ENCODE peak calls at places on chromosomes 4 and X, in five cellular contexts. One of them, this sample, is unnamed.

GRCh38 chr4:56907009-56907408 is 691 bp upstream of the REST start:
- DNase-seq in cardiac muscle cell: no peak
- DNase-seq in GM10248: no peak
- DNase-seq in neural progenitor cell: peak
- DNase-seq in GDM1: no peak
- DNase-seq in this sample: no peak

GRCh38 chr4:184774152-184774551 is 40.3 kb upstream of the CENPU start:
- DNase-seq in neural progenitor cell: no peak
- DNase-seq in GM10248: no peak
- DNase-seq in GDM1: no peak
- DNase-seq in cardiac muscle cell: no peak
- DNase-seq in this sample: no peak

GRCh38 chrX:133640161-133641015 is 225.1 kb upstream of the GPC4 start:
- DNase-seq in GDM1: no peak
- DNase-seq in neural progenitor cell: peak
- DNase-seq in cardiac muscle cell: peak
- DNase-seq in GM10248: no peak
- DNase-seq in this sample: no peak

GRCh38 chrX:100599456-100599855 is 14.7 kb downstream of the TNMD start:
- DNase-seq in cardiac muscle cell: no peak
- DNase-seq in neural progenitor cell: no peak
- DNase-seq in GDM1: no peak
- DNase-seq in GM10248: no peak
- DNase-seq in this sample: no peak

GRCh38 chr4:15531792-15532191 is 62.1 kb downstream of the CC2D2A start:
- DNase-seq in cardiac muscle cell: no peak
- DNase-seq in neural progenitor cell: no peak
- DNase-seq in GM10248: no peak
- DNase-seq in GDM1: no peak
- DNase-seq in this sample: no peak

GRCh38 chr4:119128125-119128524 is 7.5 kb upstream of the MYOZ2 start:
- DNase-seq in neural progenitor cell: no peak
- DNase-seq in GM10248: no peak
- DNase-seq in GDM1: no peak
- DNase-seq in cardiac muscle cell: no peak
- DNase-seq in this sample: no peak

GRCh38 chr4:81839347-81840042 is 367.8 kb upstream of the RASGEF1B start:
- DNase-seq in GDM1: no peak
- DNase-seq in neural progenitor cell: no peak
- DNase-seq in cardiac muscle cell: no peak
- DNase-seq in GM10248: no peak
- DNase-seq in this sample: no peak

GRCh38 chr4:13921805-13922204 is 294.3 kb upstream of the BOD1L1 start:
- DNase-seq in cardiac muscle cell: peak
- DNase-seq in GM10248: no peak
- DNase-seq in neural progenitor cell: no peak
- DNase-seq in GDM1: no peak
- DNase-seq in this sample: no peak

GRCh38 chr4:187321741-187322140 is 598.1 kb upstream of the FAT1 start:
- DNase-seq in GM10248: no peak
- DNase-seq in cardiac muscle cell: no peak
- DNase-seq in GDM1: no peak
- DNase-seq in neural progenitor cell: no peak
- DNase-seq in this sample: no peak

GRCh38 chrX:72137846-72138455 is 6.2 kb upstream of the RTL5 start:
- DNase-seq in GDM1: no peak
- DNase-seq in GM10248: no peak
- DNase-seq in neural progenitor cell: no peak
- DNase-seq in cardiac muscle cell: no peak
- DNase-seq in this sample: no peak

GRCh38 chrX:88024022-88024421 is 506.4 kb downstream of the KLHL4 start:
- DNase-seq in neural progenitor cell: no peak
- DNase-seq in cardiac muscle cell: no peak
- DNase-seq in GM10248: no peak
- DNase-seq in GDM1: no peak
- DNase-seq in this sample: no peak

GRCh38 chrX:68647156-68647957 is at the start of gene STARD8:
- DNase-seq in cardiac muscle cell: peak
- DNase-seq in neural progenitor cell: peak
- DNase-seq in GDM1: no peak
- DNase-seq in GM10248: no peak
- DNase-seq in this sample: no peak

GRCh38 chr4:169968999-169969398 is 57.2 kb downstream of the MFAP3L start:
- DNase-seq in GM10248: no peak
- DNase-seq in neural progenitor cell: no peak
- DNase-seq in cardiac muscle cell: no peak
- DNase-seq in GDM1: no peak
- DNase-seq in this sample: no peak

GRCh38 chr4:154506253-154506652 is 14.7 kb upstream of the DCHS2 start:
- DNase-seq in GM10248: peak
- DNase-seq in cardiac muscle cell: peak
- DNase-seq in GDM1: no peak
- DNase-seq in neural progenitor cell: peak
- DNase-seq in this sample: no peak

GRCh38 chr4:67198757-67199156 is 346.5 kb downstream of the CENPC start:
- DNase-seq in neural progenitor cell: no peak
- DNase-seq in GM10248: peak
- DNase-seq in cardiac muscle cell: peak
- DNase-seq in GDM1: no peak
- DNase-seq in this sample: peak

GRCh38 chrX:96835660-96836289 is 47.9 kb upstream of the RPA4 start:
- DNase-seq in GDM1: no peak
- DNase-seq in cardiac muscle cell: no peak
- DNase-seq in GM10248: peak
- DNase-seq in neural progenitor cell: no peak
- DNase-seq in this sample: no peak

GRCh38 chrX:10360121-10360520 is 203.3 kb downstream of the CLCN4 start:
- DNase-seq in neural progenitor cell: peak
- DNase-seq in cardiac muscle cell: peak
- DNase-seq in GDM1: no peak
- DNase-seq in GM10248: no peak
- DNase-seq in this sample: no peak

GRCh38 chr4:54475546-54475945 is 182.2 kb upstream of the KIT start:
- DNase-seq in cardiac muscle cell: no peak
- DNase-seq in GM10248: no peak
- DNase-seq in neural progenitor cell: no peak
- DNase-seq in GDM1: no peak
- DNase-seq in this sample: no peak

GRCh38 chr4:74431113-74431826 is 13.7 kb upstream of the AREG start:
- DNase-seq in GM10248: no peak
- DNase-seq in GDM1: peak
- DNase-seq in cardiac muscle cell: peak
- DNase-seq in neural progenitor cell: no peak
- DNase-seq in this sample: peak

GRCh38 chr4:154953691-154954090 is 172.6 kb downstream of the RBM46 start:
- DNase-seq in cardiac muscle cell: no peak
- DNase-seq in neural progenitor cell: no peak
- DNase-seq in GDM1: no peak
- DNase-seq in GM10248: no peak
- DNase-seq in this sample: no peak

GRCh38 chr4:123578276-123579014 is 181.8 kb downstream of the SPRY1 start:
- DNase-seq in GM10248: no peak
- DNase-seq in neural progenitor cell: no peak
- DNase-seq in GDM1: no peak
- DNase-seq in cardiac muscle cell: no peak
- DNase-seq in this sample: no peak

GRCh38 chrX:137227164-137227563 is 193.4 kb upstream of the GPR101 start:
- DNase-seq in neural progenitor cell: no peak
- DNase-seq in GM10248: no peak
- DNase-seq in GDM1: no peak
- DNase-seq in cardiac muscle cell: no peak
- DNase-seq in this sample: no peak

GRCh38 chrX:137982791-137983190 is 416.9 kb downstream of the ZIC3 start:
- DNase-seq in GM10248: no peak
- DNase-seq in neural progenitor cell: no peak
- DNase-seq in GDM1: no peak
- DNase-seq in cardiac muscle cell: no peak
- DNase-seq in this sample: no peak

GRCh38 chr4:7451434-7451789 is 16.7 kb upstream of the PSAPL1 start:
- DNase-seq in GM10248: no peak
- DNase-seq in neural progenitor cell: no peak
- DNase-seq in cardiac muscle cell: no peak
- DNase-seq in GDM1: no peak
- DNase-seq in this sample: no peak

GRCh38 chr4:140818433-140818832 is 62.2 kb upstream of the TBC1D9 start:
- DNase-seq in cardiac muscle cell: no peak
- DNase-seq in GM10248: no peak
- DNase-seq in GDM1: no peak
- DNase-seq in neural progenitor cell: no peak
- DNase-seq in this sample: no peak

GRCh38 chr4:54234497-54235205 is 5.6 kb downstream of the PDGFRA start:
- DNase-seq in GM10248: no peak
- DNase-seq in neural progenitor cell: no peak
- DNase-seq in GDM1: no peak
- DNase-seq in cardiac muscle cell: no peak
- DNase-seq in this sample: no peak

GRCh38 chr4:188109157-188109755 is at the start of gene TRIML2:
- DNase-seq in GDM1: no peak
- DNase-seq in GM10248: no peak
- DNase-seq in neural progenitor cell: no peak
- DNase-seq in cardiac muscle cell: no peak
- DNase-seq in this sample: no peak

GRCh38 chrX:66162331-66162822 is 1.7 kb upstream of the HEPH start:
- DNase-seq in neural progenitor cell: no peak
- DNase-seq in cardiac muscle cell: no peak
- DNase-seq in GDM1: peak
- DNase-seq in GM10248: no peak
- DNase-seq in this sample: no peak

GRCh38 chr4:12022409-12022808 is 593.7 kb upstream of the HS3ST1 start:
- DNase-seq in neural progenitor cell: no peak
- DNase-seq in cardiac muscle cell: no peak
- DNase-seq in GDM1: no peak
- DNase-seq in GM10248: no peak
- DNase-seq in this sample: no peak

GRCh38 chr4:24657768-24658617 is 73.6 kb upstream of the DHX15 start:
- DNase-seq in GM10248: peak
- DNase-seq in neural progenitor cell: peak
- DNase-seq in GDM1: peak
- DNase-seq in cardiac muscle cell: peak
- DNase-seq in this sample: peak

GRCh38 chr4:184669251-184669650 is 19.7 kb downstream of the PRIMPOL start:
- DNase-seq in GDM1: no peak
- DNase-seq in cardiac muscle cell: no peak
- DNase-seq in GM10248: no peak
- DNase-seq in neural progenitor cell: no peak
- DNase-seq in this sample: no peak

GRCh38 chr4:42568610-42569207 is 88.2 kb downstream of the ATP8A1 start:
- DNase-seq in GM10248: peak
- DNase-seq in GDM1: peak
- DNase-seq in neural progenitor cell: peak
- DNase-seq in cardiac muscle cell: peak
- DNase-seq in this sample: peak

GRCh38 chr4:153222790-153223417 is 18.7 kb downstream of the TRIM2 start:
- DNase-seq in GDM1: no peak
- DNase-seq in neural progenitor cell: peak
- DNase-seq in GM10248: peak
- DNase-seq in cardiac muscle cell: peak
- DNase-seq in this sample: peak

GRCh38 chr4:163256680-163257343 is 75.6 kb downstream of the NPY1R start:
- DNase-seq in cardiac muscle cell: no peak
- DNase-seq in GM10248: no peak
- DNase-seq in GDM1: no peak
- DNase-seq in neural progenitor cell: no peak
- DNase-seq in this sample: no peak

GRCh38 chr4:71209161-71209560 is 129.7 kb upstream of the SLC4A4 start:
- DNase-seq in cardiac muscle cell: peak
- DNase-seq in GM10248: no peak
- DNase-seq in GDM1: no peak
- DNase-seq in neural progenitor cell: no peak
- DNase-seq in this sample: no peak

GRCh38 chrX:129678176-129678880 is 23.6 kb upstream of the APLN start:
- DNase-seq in cardiac muscle cell: no peak
- DNase-seq in neural progenitor cell: peak
- DNase-seq in GDM1: no peak
- DNase-seq in GM10248: no peak
- DNase-seq in this sample: peak

GRCh38 chr4:181672751-181673150 is 570.5 kb upstream of the TENM3 start:
- DNase-seq in cardiac muscle cell: no peak
- DNase-seq in GDM1: no peak
- DNase-seq in neural progenitor cell: no peak
- DNase-seq in GM10248: no peak
- DNase-seq in this sample: no peak

This sample was measured in AML-193.